ENCODE peak calls at places on chromosomes 1 and 21, in five cellular contexts. One of them, this sample, is unnamed.

GRCh38 chr21:29829514-29830255 is 110.1 kb downstream of the GRIK1 start:
- DNase-seq in WERI-Rb-1: no peak
- DNase-seq in HFF-Myc: no peak
- DNase-seq in AG04450: no peak
- DNase-seq in nephron progenitor cell: no peak
- DNase-seq in this sample: no peak

GRCh38 chr1:113929750-113930498 is 800 bp downstream of the HIPK1 start:
- DNase-seq in nephron progenitor cell: no peak
- DNase-seq in AG04450: no peak
- DNase-seq in HFF-Myc: no peak
- DNase-seq in WERI-Rb-1: peak
- DNase-seq in this sample: peak

GRCh38 chr1:13757693-13758092 is 57.7 kb downstream of the PRDM2 start:
- DNase-seq in WERI-Rb-1: no peak
- DNase-seq in nephron progenitor cell: no peak
- DNase-seq in AG04450: no peak
- DNase-seq in HFF-Myc: no peak
- DNase-seq in this sample: no peak

GRCh38 chr1:159942700-159943640 is 2.4 kb downstream of the IGSF9 start:
- DNase-seq in nephron progenitor cell: no peak
- DNase-seq in WERI-Rb-1: peak
- DNase-seq in AG04450: no peak
- DNase-seq in HFF-Myc: no peak
- DNase-seq in this sample: no peak

GRCh38 chr21:20875741-20876140 is 122.5 kb upstream of the NCAM2 start:
- DNase-seq in nephron progenitor cell: no peak
- DNase-seq in WERI-Rb-1: no peak
- DNase-seq in HFF-Myc: no peak
- DNase-seq in AG04450: no peak
- DNase-seq in this sample: no peak

GRCh38 chr1:203346060-203346754 is 4.7 kb downstream of the FMOD start:
- DNase-seq in nephron progenitor cell: no peak
- DNase-seq in AG04450: no peak
- DNase-seq in WERI-Rb-1: no peak
- DNase-seq in HFF-Myc: no peak
- DNase-seq in this sample: no peak

GRCh38 chr1:193318347-193318746 is 131.9 kb upstream of the B3GALT2 start:
- DNase-seq in nephron progenitor cell: no peak
- DNase-seq in HFF-Myc: no peak
- DNase-seq in WERI-Rb-1: no peak
- DNase-seq in AG04450: no peak
- DNase-seq in this sample: no peak

GRCh38 chr21:16570856-16571255 is 841.1 kb downstream of the USP25 start:
- DNase-seq in nephron progenitor cell: no peak
- DNase-seq in AG04450: no peak
- DNase-seq in WERI-Rb-1: no peak
- DNase-seq in HFF-Myc: no peak
- DNase-seq in this sample: no peak

GRCh38 chr1:60245371-60245770 is 171.8 kb upstream of the C1orf87 start:
- DNase-seq in HFF-Myc: no peak
- DNase-seq in WERI-Rb-1: no peak
- DNase-seq in nephron progenitor cell: no peak
- DNase-seq in AG04450: no peak
- DNase-seq in this sample: no peak

GRCh38 chr1:58813801-58814200 is 30.0 kb upstream of the JUN start:
- DNase-seq in WERI-Rb-1: no peak
- DNase-seq in AG04450: no peak
- DNase-seq in nephron progenitor cell: no peak
- DNase-seq in HFF-Myc: no peak
- DNase-seq in this sample: no peak

GRCh38 chr1:248817065-248817464 is 8.7 kb downstream of the SH3BP5L start:
- DNase-seq in HFF-Myc: no peak
- DNase-seq in nephron progenitor cell: no peak
- DNase-seq in AG04450: no peak
- DNase-seq in WERI-Rb-1: no peak
- DNase-seq in this sample: no peak

GRCh38 chr1:46087891-46088290 is 44.5 kb downstream of the PIK3R3 start:
- DNase-seq in AG04450: peak
- DNase-seq in HFF-Myc: no peak
- DNase-seq in WERI-Rb-1: no peak
- DNase-seq in nephron progenitor cell: no peak
- DNase-seq in this sample: no peak

GRCh38 chr1:112255080-112255479 is 140.9 kb upstream of the CTTNBP2NL start:
- DNase-seq in nephron progenitor cell: no peak
- DNase-seq in HFF-Myc: no peak
- DNase-seq in AG04450: no peak
- DNase-seq in WERI-Rb-1: no peak
- DNase-seq in this sample: no peak

GRCh38 chr1:36359911-36360310 is 25.8 kb downstream of the STK40 start:
- DNase-seq in nephron progenitor cell: no peak
- DNase-seq in WERI-Rb-1: no peak
- DNase-seq in HFF-Myc: no peak
- DNase-seq in AG04450: no peak
- DNase-seq in this sample: no peak

GRCh38 chr1:175845985-175846384 is 102.6 kb upstream of the TNR start:
- DNase-seq in HFF-Myc: no peak
- DNase-seq in WERI-Rb-1: no peak
- DNase-seq in AG04450: no peak
- DNase-seq in nephron progenitor cell: no peak
- DNase-seq in this sample: no peak

GRCh38 chr1:56547977-56548376 is 31.4 kb downstream of the PLPP3 start:
- DNase-seq in HFF-Myc: no peak
- DNase-seq in nephron progenitor cell: no peak
- DNase-seq in WERI-Rb-1: no peak
- DNase-seq in AG04450: no peak
- DNase-seq in this sample: no peak

GRCh38 chr1:24727490-24728214 is 17.6 kb upstream of the CLIC4 start:
- DNase-seq in nephron progenitor cell: no peak
- DNase-seq in AG04450: no peak
- DNase-seq in WERI-Rb-1: no peak
- DNase-seq in HFF-Myc: no peak
- DNase-seq in this sample: no peak

GRCh38 chr21:42164064-42164789 is 54.7 kb upstream of the ABCG1 start:
- DNase-seq in AG04450: no peak
- DNase-seq in HFF-Myc: no peak
- DNase-seq in nephron progenitor cell: peak
- DNase-seq in WERI-Rb-1: peak
- DNase-seq in this sample: peak

GRCh38 chr21:40242586-40242985 is 375.3 kb downstream of the PCP4 start:
- DNase-seq in WERI-Rb-1: no peak
- DNase-seq in HFF-Myc: no peak
- DNase-seq in AG04450: no peak
- DNase-seq in nephron progenitor cell: no peak
- DNase-seq in this sample: no peak

GRCh38 chr1:201172336-201172735 is 18.1 kb upstream of the TMEM9 start:
- DNase-seq in HFF-Myc: no peak
- DNase-seq in WERI-Rb-1: no peak
- DNase-seq in AG04450: no peak
- DNase-seq in nephron progenitor cell: no peak
- DNase-seq in this sample: no peak

GRCh38 chr21:41730399-41730798 is 36.5 kb downstream of the RIPK4 start:
- DNase-seq in HFF-Myc: no peak
- DNase-seq in AG04450: no peak
- DNase-seq in nephron progenitor cell: no peak
- DNase-seq in WERI-Rb-1: no peak
- DNase-seq in this sample: no peak

GRCh38 chr1:227917081-227917950 is 30.4 kb downstream of the WNT9A start:
- DNase-seq in WERI-Rb-1: peak
- DNase-seq in nephron progenitor cell: no peak
- DNase-seq in HFF-Myc: no peak
- DNase-seq in AG04450: no peak
- DNase-seq in this sample: peak

GRCh38 chr1:5973771-5974170 is 18.5 kb downstream of the NPHP4 start:
- DNase-seq in HFF-Myc: no peak
- DNase-seq in AG04450: no peak
- DNase-seq in nephron progenitor cell: no peak
- DNase-seq in WERI-Rb-1: no peak
- DNase-seq in this sample: no peak

GRCh38 chr1:212162635-212163034 is 122.6 kb upstream of the PPP2R5A start:
- DNase-seq in WERI-Rb-1: no peak
- DNase-seq in HFF-Myc: peak
- DNase-seq in nephron progenitor cell: no peak
- DNase-seq in AG04450: peak
- DNase-seq in this sample: no peak

GRCh38 chr21:26835027-26835713 is 10.0 kb downstream of the ADAMTS1 start:
- DNase-seq in WERI-Rb-1: no peak
- DNase-seq in AG04450: no peak
- DNase-seq in nephron progenitor cell: no peak
- DNase-seq in HFF-Myc: no peak
- DNase-seq in this sample: no peak

GRCh38 chr1:201482755-201483154 is 13.8 kb upstream of the PHLDA3 start:
- DNase-seq in nephron progenitor cell: no peak
- DNase-seq in WERI-Rb-1: no peak
- DNase-seq in HFF-Myc: no peak
- DNase-seq in AG04450: no peak
- DNase-seq in this sample: no peak

GRCh38 chr1:235295902-235296350 is 32.1 kb downstream of the ARID4B start:
- DNase-seq in WERI-Rb-1: no peak
- DNase-seq in AG04450: peak
- DNase-seq in nephron progenitor cell: no peak
- DNase-seq in HFF-Myc: no peak
- DNase-seq in this sample: no peak

GRCh38 chr1:44089371-44090070 is 29.1 kb upstream of the KLF17 start:
- DNase-seq in nephron progenitor cell: no peak
- DNase-seq in WERI-Rb-1: no peak
- DNase-seq in AG04450: no peak
- DNase-seq in HFF-Myc: no peak
- DNase-seq in this sample: no peak

GRCh38 chr1:2208309-2209239 is 14.0 kb upstream of the FAAP20 start:
- DNase-seq in HFF-Myc: no peak
- DNase-seq in nephron progenitor cell: peak
- DNase-seq in AG04450: no peak
- DNase-seq in WERI-Rb-1: no peak
- DNase-seq in this sample: no peak

GRCh38 chr1:151989131-151989868 is 4.4 kb downstream of the S100A10 start:
- DNase-seq in AG04450: no peak
- DNase-seq in HFF-Myc: peak
- DNase-seq in nephron progenitor cell: no peak
- DNase-seq in WERI-Rb-1: no peak
- DNase-seq in this sample: no peak

DNA sequence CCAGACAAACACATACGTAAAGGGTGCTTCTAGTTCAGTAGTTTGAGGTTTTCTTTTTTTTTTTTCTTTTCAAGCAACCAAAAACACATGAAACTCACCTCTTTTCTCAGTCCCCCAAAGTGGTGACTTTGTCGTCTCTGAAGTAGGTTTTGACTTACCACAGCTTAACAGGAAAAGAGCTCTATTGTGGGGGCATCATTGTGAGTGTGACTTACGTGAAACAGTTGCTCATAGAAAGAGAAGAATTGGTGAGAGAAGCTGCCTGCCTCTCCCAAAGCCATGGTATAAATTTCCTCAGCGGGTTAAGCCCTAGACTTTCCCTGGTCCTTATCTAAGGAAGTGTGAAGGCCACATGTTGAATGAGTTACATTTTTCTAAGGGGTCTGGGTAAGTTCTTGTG is 11.9 kb downstream of the FASLG start:
- DNase-seq in HFF-Myc: no peak
- DNase-seq in AG04450: no peak
- DNase-seq in WERI-Rb-1: no peak
- DNase-seq in nephron progenitor cell: no peak
- DNase-seq in this sample: no peak
- TF ChIP-seq CTCF in HFF-Myc: no peak
- TF ChIP-seq CTCF in AG04450: no peak
- TF ChIP-seq CTCF in WERI-Rb-1: no peak
- TF ChIP-seq CTCF in nephron progenitor cell: no peak
- TF ChIP-seq CTCF in this sample: no peak

DNA sequence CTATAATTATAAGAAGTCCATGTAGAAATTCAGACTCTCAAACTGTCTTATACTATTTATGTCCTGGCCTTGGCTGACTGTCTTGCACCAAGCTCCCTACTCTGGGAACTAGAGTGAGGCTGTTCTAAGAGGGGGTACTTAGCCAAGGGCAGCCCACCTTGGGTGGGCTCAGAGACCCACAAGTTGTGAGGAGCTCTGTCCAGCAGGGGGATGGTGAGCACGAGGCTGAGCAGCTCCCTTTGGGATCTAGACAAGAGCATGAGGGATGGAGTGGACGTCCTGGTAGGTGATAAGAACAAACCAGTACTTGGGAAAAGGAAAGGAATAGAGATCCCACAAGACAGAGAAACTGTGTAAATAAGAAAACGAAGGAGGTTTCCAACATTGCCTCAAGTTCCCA is 127.1 kb upstream of the SLC44A3 start:
- DNase-seq in nephron progenitor cell: no peak
- DNase-seq in AG04450: no peak
- DNase-seq in HFF-Myc: no peak
- DNase-seq in WERI-Rb-1: no peak
- DNase-seq in this sample: peak
- TF ChIP-seq CTCF in nephron progenitor cell: no peak
- TF ChIP-seq CTCF in AG04450: no peak
- TF ChIP-seq CTCF in HFF-Myc: no peak
- TF ChIP-seq CTCF in WERI-Rb-1: peak
- TF ChIP-seq CTCF in this sample: peak

GRCh38 chr1:70314706-70315304 is 39.7 kb downstream of the ANKRD13C start:
- DNase-seq in AG04450: no peak
- DNase-seq in WERI-Rb-1: no peak
- DNase-seq in HFF-Myc: no peak
- DNase-seq in nephron progenitor cell: no peak
- DNase-seq in this sample: no peak
- TF ChIP-seq CTCF in AG04450: no peak
- TF ChIP-seq CTCF in WERI-Rb-1: no peak
- TF ChIP-seq CTCF in HFF-Myc: no peak
- TF ChIP-seq CTCF in nephron progenitor cell: no peak
- TF ChIP-seq CTCF in this sample: no peak

DNA sequence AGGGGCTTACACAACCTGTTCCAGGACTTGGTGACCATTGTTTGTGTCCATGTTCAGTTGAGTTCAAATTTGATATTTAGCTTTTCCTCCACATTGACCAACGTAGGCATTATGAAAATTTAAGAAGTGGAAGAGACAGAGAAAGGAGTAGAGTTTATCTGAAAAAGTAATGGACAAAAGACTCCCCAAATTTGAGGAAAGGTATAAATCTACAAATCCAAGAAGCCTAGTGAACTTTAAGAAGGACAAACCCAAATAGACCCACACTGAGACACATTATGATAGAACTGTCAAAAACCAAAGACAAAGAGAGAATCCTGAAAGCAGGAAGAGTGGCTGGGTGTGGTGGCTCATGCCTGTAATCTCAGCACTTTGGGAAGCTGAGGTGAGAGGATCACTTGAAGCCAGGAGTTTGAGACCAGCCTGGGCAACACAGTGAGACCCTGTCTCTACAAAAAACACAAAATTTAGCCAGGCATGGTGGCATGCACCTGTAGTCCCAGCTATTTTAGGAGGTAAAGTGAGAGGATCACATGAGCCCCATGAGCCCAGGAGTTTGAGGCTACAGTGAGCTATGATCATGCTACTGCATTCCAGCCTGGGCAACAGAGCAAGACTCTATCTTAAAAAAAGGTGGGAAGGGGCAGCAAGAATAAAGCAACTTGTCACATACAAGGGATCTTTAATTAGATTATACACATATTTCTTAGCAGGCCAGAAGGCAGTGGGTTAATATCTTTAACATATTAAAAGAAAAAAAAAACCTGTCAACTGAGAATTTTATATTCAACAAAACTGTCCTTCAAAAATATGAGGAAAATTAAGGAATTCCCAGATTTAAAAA is 41.0 kb upstream of the ERO1B start:
- DNase-seq in WERI-Rb-1: no peak
- DNase-seq in HFF-Myc: no peak
- DNase-seq in AG04450: no peak
- DNase-seq in nephron progenitor cell: no peak
- DNase-seq in this sample: no peak
- TF ChIP-seq CTCF in WERI-Rb-1: no peak
- TF ChIP-seq CTCF in HFF-Myc: no peak
- TF ChIP-seq CTCF in AG04450: no peak
- TF ChIP-seq CTCF in nephron progenitor cell: no peak
- TF ChIP-seq CTCF in this sample: no peak

This sample was measured in glutamatergic neuron.